ENCODE peak calls at places on chromosome 14, in nine cellular contexts. C is lower lobe of right lung, H is left ventricle myocardium inferior, W is fibroblast of pulmonary artery, U is Peyer's patch, J is AG09309, L is HepG2, R is fibroblast of lung, B is astrocyte of the spinal cord. V is an unnamed sample.

GRCh38 chr14:32986791-32987545 is 48.3 kb downstream of the NPAS3 start:
- DNase-seq in C (no peak), H (peak), W (peak), U (no peak), J (no peak), L (no peak), R (peak), B (peak), V (no peak)

GRCh38 chr14:68103841-68104240 is 284.3 kb downstream of the RAD51B start:
- DNase-seq in C (no peak), H (no peak), W (no peak), U (no peak), J (no peak), L (no peak), R (peak), B (peak), V (no peak)

GRCh38 chr14:52153939-52154338 is 85.1 kb upstream of the NID2 start:
- DNase-seq in C (no peak), H (no peak), W (no peak), U (no peak), J (no peak), L (no peak), R (no peak), B (no peak), V (no peak)

GRCh38 chr14:102007916-102008418 is 43.6 kb downstream of the DYNC1H1 start:
- DNase-seq in C (no peak), H (no peak), W (no peak), U (no peak), J (no peak), L (no peak), R (no peak), B (no peak), V (no peak)

GRCh38 chr14:59510957-59511356 is 26.6 kb downstream of the JKAMP start:
- DNase-seq in C (no peak), H (no peak), W (no peak), U (no peak), J (no peak), L (no peak), R (no peak), B (no peak), V (no peak)

GRCh38 chr14:106883218-106883692 is 1356.9 kb downstream of the TMEM121 start:
- DNase-seq in C (no peak), H (no peak), W (peak), U (no peak), J (no peak), L (peak), R (no peak), B (no peak), V (no peak)

GRCh38 chr14:31441273-31442110 is 15.8 kb downstream of the DTD2 start:
- DNase-seq in C (no peak), H (no peak), W (peak), U (no peak), J (peak), L (no peak), R (peak), B (peak), V (no peak)

GRCh38 chr14:52693004-52693403 is 2.4 kb downstream of the ERO1A start:
- DNase-seq in C (no peak), H (no peak), W (no peak), U (no peak), J (no peak), L (no peak), R (no peak), B (no peak), V (no peak)

GRCh38 chr14:102362084-102362483 is 606 bp downstream of the CINP start:
- DNase-seq in C (no peak), H (no peak), W (peak), U (no peak), J (no peak), L (no peak), R (peak), B (peak), V (no peak)

GRCh38 chr14:91872517-91873470 is 5.5 kb upstream of the TC2N start:
- DNase-seq in C (peak), H (peak), W (peak), U (peak), J (no peak), L (no peak), R (peak), B (peak), V (peak)

GRCh38 chr14:83044001-83044400 is 1510.3 kb upstream of the SEL1L start:
- DNase-seq in C (no peak), H (no peak), W (no peak), U (no peak), J (no peak), L (no peak), R (no peak), B (no peak), V (no peak)

GRCh38 chr14:33118653-33119052 is 180.0 kb downstream of the NPAS3 start:
- DNase-seq in C (no peak), H (no peak), W (no peak), U (no peak), J (no peak), L (no peak), R (peak), B (peak), V (no peak)

GRCh38 chr14:50060871-50061663 is 55.3 kb downstream of the VCPKMT start:
- DNase-seq in C (no peak), H (peak), W (peak), U (peak), J (peak), L (peak), R (peak), B (peak), V (no peak)

GRCh38 chr14:51478241-51478640 is 173.5 kb upstream of the FRMD6 start:
- DNase-seq in C (no peak), H (no peak), W (peak), U (no peak), J (peak), L (no peak), R (peak), B (no peak), V (no peak)

GRCh38 chr14:50333010-50333409 is 20.9 kb downstream of the DMAC2L start:
- DNase-seq in C (no peak), H (peak), W (peak), U (no peak), J (peak), L (no peak), R (peak), B (peak), V (no peak)

GRCh38 chr14:90301580-90302181 is 30.1 kb downstream of the NRDE2 start:
- DNase-seq in C (no peak), H (no peak), W (peak), U (no peak), J (peak), L (peak), R (peak), B (peak), V (peak)

GRCh38 chr14:45181806-45182205 is 46.1 kb downstream of the FANCM start:
- DNase-seq in C (no peak), H (no peak), W (no peak), U (no peak), J (no peak), L (no peak), R (no peak), B (no peak), V (no peak)

GRCh38 chr14:76956253-76957090 is 72.0 kb downstream of the IRF2BPL start:
- DNase-seq in C (peak), H (peak), W (peak), U (peak), J (peak), L (peak), R (peak), B (peak), V (no peak)
- TF ChIP-seq CTCF in C (peak), H (peak), W (no peak), U (no peak), J (peak), L (peak), R (no peak), B (no peak), V (no peak)

GRCh38 chr14:61472025-61472672 is 150.8 kb downstream of the PRKCH start:
- DNase-seq in C (no peak), H (peak), W (peak), U (peak), J (peak), L (peak), R (peak), B (peak), V (no peak)

GRCh38 chr14:61470954-61471279 is 149.5 kb downstream of the PRKCH start:
- DNase-seq in C (no peak), H (no peak), W (no peak), U (no peak), J (no peak), L (no peak), R (no peak), B (no peak), V (no peak)

GRCh38 chr14:61470261-61470953 is 149.0 kb downstream of the PRKCH start:
- DNase-seq in C (no peak), H (peak), W (peak), U (no peak), J (peak), L (no peak), R (peak), B (peak), V (no peak)

GRCh38 chr14:61472801-61473376 is 151.5 kb downstream of the PRKCH start:
- DNase-seq in C (no peak), H (no peak), W (peak), U (peak), J (no peak), L (no peak), R (peak), B (no peak), V (no peak)

GRCh38 chr14:61471297-61471980 is 150.1 kb downstream of the PRKCH start:
- DNase-seq in C (no peak), H (no peak), W (peak), U (peak), J (no peak), L (no peak), R (peak), B (no peak), V (no peak)
- H3K4me3 ChIP-seq in C (peak), H (peak), W (peak), U (peak), J (peak), L (no peak), R (peak), B (peak), V (no peak)

GRCh38 chr14:72472845-72473244 is 421.1 kb downstream of the DPF3 start:
- DNase-seq in C (no peak), H (no peak), W (peak), U (no peak), J (no peak), L (no peak), R (no peak), B (no peak), V (peak)
- TF ChIP-seq CTCF in C (no peak), H (no peak), W (no peak), U (no peak), J (no peak), L (no peak), R (no peak), B (no peak), V (peak)

GRCh38 chr14:103541944-103542544 is 13.0 kb downstream of the TRMT61A start:
- DNase-seq in C (peak), H (no peak), W (no peak), U (no peak), J (no peak), L (no peak), R (no peak), B (no peak), V (no peak)
- H3K4me3 ChIP-seq in C (no peak), H (peak), W (no peak), U (no peak), J (no peak), L (peak), R (no peak), B (no peak), V (no peak)

DNA sequence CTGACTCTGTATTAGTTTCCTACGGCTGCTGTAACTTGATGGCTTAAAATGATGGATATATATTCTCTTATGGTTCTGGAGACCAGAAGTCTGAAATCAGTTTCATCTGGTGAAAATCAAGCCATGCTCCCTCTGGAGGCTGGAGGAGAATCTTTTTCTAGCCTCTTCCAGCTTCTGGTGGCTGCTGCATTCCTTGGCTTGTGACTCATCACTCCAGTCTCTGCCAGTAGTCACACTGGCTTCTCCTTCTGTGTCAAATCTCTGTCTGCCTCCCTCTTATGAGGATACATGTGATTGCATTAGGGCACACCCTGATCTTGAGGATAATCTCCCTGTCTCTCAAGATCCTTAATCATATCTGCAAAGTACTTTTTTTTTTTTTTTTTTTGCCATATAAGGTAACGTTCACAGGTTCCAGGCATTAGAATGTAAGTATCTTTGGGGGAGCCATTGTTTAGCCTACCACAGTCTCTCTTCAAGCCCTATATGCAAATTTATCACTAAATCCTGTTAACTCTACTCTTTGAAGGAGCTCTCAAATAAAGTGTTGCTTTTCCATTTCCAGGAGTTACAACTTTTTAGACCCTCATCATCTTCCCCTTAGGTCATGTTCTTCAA is 17.8 kb downstream of the DNAL1 start:
- DNase-seq in C (no peak), H (no peak), W (peak), U (no peak), J (peak), L (peak), R (peak), B (peak), V (peak)
- TF ChIP-seq CTCF in C (no peak), H (no peak), W (peak), U (peak), J (peak), L (peak), R (peak), B (peak), V (peak)

V was measured in LNCaP clone FGC.